ENCODE peak calls at places on chromosome 2, in four cellular contexts. One of them, this sample, is unnamed.

GRCh38 chr2:99637157-99637697 is 147.4 kb upstream of the REV1 start:
- DNase-seq in IMR-90: no peak
- DNase-seq in H1: no peak
- DNase-seq in HepG2: no peak
- DNase-seq in this sample: no peak

GRCh38 chr2:18976112-18976961 is 382.1 kb downstream of the OSR1 start:
- DNase-seq in HepG2: no peak
- DNase-seq in IMR-90: peak; percentile 94
- DNase-seq in H1: no peak
- DNase-seq in this sample: no peak

GRCh38 chr2:95158441-95158840 is 1.2 kb downstream of the ZNF514 start:
- DNase-seq in H1: no peak
- DNase-seq in IMR-90: no peak
- DNase-seq in HepG2: no peak
- DNase-seq in this sample: no peak

GRCh38 chr2:127437781-127438726 is 19.8 kb downstream of the PROC start:
- DNase-seq in HepG2: peak; percentile 99
- DNase-seq in IMR-90: no peak
- DNase-seq in H1: peak; percentile 45
- DNase-seq in this sample: no peak

GRCh38 chr2:233821709-233822100 is 32.6 kb downstream of the HJURP start:
- DNase-seq in H1: no peak
- DNase-seq in HepG2: no peak
- DNase-seq in IMR-90: no peak
- DNase-seq in this sample: no peak

GRCh38 chr2:217689053-217689452 is 313.7 kb downstream of the TNS1 start:
- DNase-seq in HepG2: no peak
- DNase-seq in IMR-90: no peak
- DNase-seq in H1: no peak
- DNase-seq in this sample: no peak

GRCh38 chr2:236572482-236572881 is 2.9 kb downstream of the ACKR3 start:
- DNase-seq in IMR-90: no peak
- DNase-seq in H1: no peak
- DNase-seq in HepG2: no peak
- DNase-seq in this sample: no peak

GRCh38 chr2:126657636-126658315 is 1.8 kb downstream of the GYPC start:
- DNase-seq in IMR-90: peak; percentile 99
- DNase-seq in H1: peak; percentile 63
- DNase-seq in HepG2: no peak
- DNase-seq in this sample: peak; percentile 5

GRCh38 chr2:125085904-125086303 is 1060.8 kb downstream of the CNTNAP5 start:
- DNase-seq in H1: no peak
- DNase-seq in HepG2: no peak
- DNase-seq in IMR-90: no peak
- DNase-seq in this sample: no peak

GRCh38 chr2:9113916-9114315 is 92.7 kb upstream of the ASAP2 start:
- DNase-seq in IMR-90: no peak
- DNase-seq in HepG2: no peak
- DNase-seq in H1: no peak
- DNase-seq in this sample: no peak

GRCh38 chr2:11703700-11704099 is 33.7 kb upstream of the NTSR2 start:
- DNase-seq in H1: no peak
- DNase-seq in IMR-90: peak; percentile 71
- DNase-seq in HepG2: no peak
- DNase-seq in this sample: no peak

GRCh38 chr2:184956856-184957255 is 358.5 kb downstream of the ZNF804A start:
- DNase-seq in IMR-90: no peak
- DNase-seq in HepG2: no peak
- DNase-seq in H1: no peak
- DNase-seq in this sample: no peak

GRCh38 chr2:54429055-54429454 is 27.1 kb upstream of the SPTBN1 start:
- DNase-seq in HepG2: no peak
- DNase-seq in IMR-90: no peak
- DNase-seq in H1: no peak
- DNase-seq in this sample: no peak

GRCh38 chr2:170005702-170006101 is 172.2 kb upstream of the MYO3B start:
- DNase-seq in IMR-90: no peak
- DNase-seq in HepG2: no peak
- DNase-seq in H1: no peak
- DNase-seq in this sample: no peak

GRCh38 chr2:219001577-219002394 is 8.6 kb upstream of the CRYBA2 start:
- DNase-seq in H1: peak; percentile 58
- DNase-seq in IMR-90: no peak
- DNase-seq in HepG2: peak; percentile 93
- DNase-seq in this sample: no peak

GRCh38 chr2:144515425-144515693 is 4.6 kb downstream of the ZEB2 start:
- DNase-seq in IMR-90: peak; percentile 59
- DNase-seq in H1: no peak
- DNase-seq in HepG2: no peak
- DNase-seq in this sample: no peak

GRCh38 chr2:144516981-144517824 is 2.7 kb downstream of the ZEB2 start:
- DNase-seq in H1: peak; percentile 65
- DNase-seq in IMR-90: peak; percentile 98
- DNase-seq in HepG2: no peak
- DNase-seq in this sample: peak; percentile 81

GRCh38 chr2:144516417-144516980 is 3.4 kb downstream of the ZEB2 start:
- DNase-seq in H1: peak; percentile 70
- DNase-seq in IMR-90: no peak
- DNase-seq in HepG2: no peak
- DNase-seq in this sample: peak; percentile 10

GRCh38 chr2:144514731-144515424 is 5.0 kb downstream of the ZEB2 start:
- DNase-seq in IMR-90: no peak
- DNase-seq in HepG2: no peak
- DNase-seq in H1: no peak
- DNase-seq in this sample: no peak

GRCh38 chr2:144515694-144516416 is 4.1 kb downstream of the ZEB2 start:
- DNase-seq in H1: peak; percentile 74
- DNase-seq in IMR-90: no peak
- DNase-seq in HepG2: no peak
- DNase-seq in this sample: no peak
- TF ChIP-seq RFX5 in H1: no peak
- TF ChIP-seq RFX5 in IMR-90: no peak
- TF ChIP-seq RFX5 in HepG2: no peak
- TF ChIP-seq RFX5 in this sample: no peak

DNA sequence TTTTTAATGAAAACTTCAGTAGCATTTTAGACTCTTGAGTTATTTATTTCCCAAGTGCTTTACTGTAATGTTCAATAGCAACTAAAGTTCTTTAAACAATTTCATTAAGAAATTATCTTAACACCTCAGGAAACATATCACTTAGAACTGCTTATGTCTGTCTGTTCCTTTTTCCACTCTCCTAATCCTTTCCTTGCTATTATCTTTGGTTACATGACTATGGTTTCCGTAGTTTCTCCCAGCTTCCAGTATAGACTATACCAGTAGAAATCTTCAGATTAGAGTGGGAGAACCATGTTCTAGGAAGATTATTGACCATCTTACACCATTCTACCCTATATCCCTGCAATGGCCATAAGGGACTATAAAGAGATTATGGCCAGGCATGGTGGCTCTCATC is 280.0 kb downstream of the EXOC6B start:
- DNase-seq in H1: no peak
- DNase-seq in HepG2: no peak
- DNase-seq in IMR-90: no peak
- DNase-seq in this sample: no peak
- TF ChIP-seq RFX5 in H1: no peak
- TF ChIP-seq RFX5 in HepG2: no peak
- TF ChIP-seq RFX5 in IMR-90: no peak
- TF ChIP-seq RFX5 in this sample: no peak

GRCh38 chr2:70305531-70305930 is 3.7 kb upstream of the FAM136A start:
- DNase-seq in HepG2: no peak
- DNase-seq in H1: no peak
- DNase-seq in IMR-90: no peak
- DNase-seq in this sample: no peak
- TF ChIP-seq RFX5 in HepG2: no peak
- TF ChIP-seq RFX5 in H1: no peak
- TF ChIP-seq RFX5 in IMR-90: no peak
- TF ChIP-seq RFX5 in this sample: no peak

DNA sequence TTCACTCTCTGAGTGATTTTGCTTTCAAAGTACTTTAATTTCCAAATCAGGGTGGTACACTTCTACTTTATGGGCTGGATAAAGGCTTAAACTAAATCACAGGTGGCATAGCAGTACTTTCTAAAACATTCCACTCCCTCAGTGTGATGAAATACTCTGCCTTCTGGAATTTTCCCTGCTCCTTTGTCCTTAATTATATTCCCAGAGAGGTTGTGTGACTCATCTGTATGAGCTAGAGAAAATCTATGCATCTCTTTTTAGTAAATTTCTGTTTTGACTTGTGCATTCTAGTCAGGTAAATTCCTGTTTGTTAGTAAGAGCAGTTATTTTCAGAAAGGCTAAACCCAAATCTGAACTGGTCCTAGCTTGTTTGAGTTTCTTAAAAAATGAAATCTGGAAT is 29.0 kb upstream of the PLA2R1 start:
- DNase-seq in HepG2: no peak
- DNase-seq in IMR-90: peak; percentile 54
- DNase-seq in H1: no peak
- DNase-seq in this sample: no peak
- TF ChIP-seq RFX5 in HepG2: no peak
- TF ChIP-seq RFX5 in IMR-90: no peak
- TF ChIP-seq RFX5 in H1: no peak
- TF ChIP-seq RFX5 in this sample: no peak

GRCh38 chr2:48189552-48190228 is 283.4 kb upstream of the FBXO11 start:
- DNase-seq in H1: no peak
- DNase-seq in HepG2: no peak
- DNase-seq in IMR-90: no peak
- DNase-seq in this sample: no peak
- TF ChIP-seq RFX5 in H1: no peak
- TF ChIP-seq RFX5 in HepG2: no peak
- TF ChIP-seq RFX5 in IMR-90: no peak
- TF ChIP-seq RFX5 in this sample: no peak

DNA sequence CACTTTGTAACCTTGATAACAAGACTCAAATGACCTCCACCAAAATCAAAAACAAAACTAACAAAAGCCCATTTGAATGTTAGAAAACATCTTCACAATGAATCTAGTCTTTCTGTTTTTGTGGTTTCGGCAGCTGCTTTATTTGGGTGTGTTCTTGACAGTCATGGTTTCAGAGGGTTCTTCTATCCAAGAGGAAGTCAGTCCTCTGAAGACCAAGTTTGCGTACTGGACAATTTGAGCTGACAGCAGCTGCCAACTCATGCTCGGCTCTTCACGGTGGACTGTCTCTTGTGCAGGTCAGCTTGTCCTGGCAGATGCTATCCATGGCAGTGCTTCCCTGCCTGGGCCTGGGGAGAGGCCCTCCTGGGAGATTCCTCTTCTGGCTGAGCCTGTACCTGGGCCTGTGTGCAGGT is 91.0 kb downstream of the TMEM17 start:
- DNase-seq in IMR-90: no peak
- DNase-seq in HepG2: no peak
- DNase-seq in H1: no peak
- DNase-seq in this sample: no peak
- TF ChIP-seq RFX5 in IMR-90: no peak
- TF ChIP-seq RFX5 in HepG2: no peak
- TF ChIP-seq RFX5 in H1: no peak
- TF ChIP-seq RFX5 in this sample: no peak

GRCh38 chr2:138712212-138712979 is 67.8 kb downstream of the NXPH2 start:
- DNase-seq in IMR-90: peak; percentile 17
- DNase-seq in H1: no peak
- DNase-seq in HepG2: peak; percentile 37
- DNase-seq in this sample: no peak
- TF ChIP-seq RFX5 in IMR-90: no peak
- TF ChIP-seq RFX5 in H1: no peak
- TF ChIP-seq RFX5 in HepG2: no peak
- TF ChIP-seq RFX5 in this sample: no peak

This sample was measured in A549.